ENCODE peak calls at places on chromosomes 12 and 14, in ten cellular contexts. One of them, this sample, is unnamed.

GRCh38 chr14:90508536-90509254 is 111.9 kb downstream of the CALM1 start:
- DNase-seq in HEK293T: no peak
- DNase-seq in effector memory CD4-positive, alpha-beta T cell: no peak
- DNase-seq in left cardiac atrium: no peak
- DNase-seq in hepatocyte: peak; percentile 75
- DNase-seq in activated T-helper 1 cell treated with anti-CD3 and anti-CD28 coated beads, Interleukin-2, amount 50 U/mL, for 16 hours: no peak
- DNase-seq in endodermal cell: no peak
- DNase-seq in activated CD4-positive, alpha-beta T cell treated with anti-CD3 and anti-CD28 coated beads, Interleukin-2, amount 10 ng/mL, durations not matched to agents 7 days and 5 days: no peak
- DNase-seq in bronchial epithelial cell: peak; percentile 60
- DNase-seq in fibroblast of the aortic adventitia: no peak
- DNase-seq in this sample: no peak

GRCh38 chr14:96016761-96017160 is 22.4 kb upstream of the C14orf132 start:
- DNase-seq in HEK293T: peak; percentile 38
- DNase-seq in effector memory CD4-positive, alpha-beta T cell: no peak
- DNase-seq in left cardiac atrium: no peak
- DNase-seq in hepatocyte: peak; percentile 28
- DNase-seq in activated T-helper 1 cell treated with anti-CD3 and anti-CD28 coated beads, Interleukin-2, amount 50 U/mL, for 16 hours: no peak
- DNase-seq in endodermal cell: peak; percentile 71
- DNase-seq in activated CD4-positive, alpha-beta T cell treated with anti-CD3 and anti-CD28 coated beads, Interleukin-2, amount 10 ng/mL, durations not matched to agents 7 days and 5 days: no peak
- DNase-seq in bronchial epithelial cell: no peak
- DNase-seq in fibroblast of the aortic adventitia: no peak
- DNase-seq in this sample: no peak

GRCh38 chr14:55430024-55430690 is 10.3 kb downstream of the TBPL2 start:
- DNase-seq in HEK293T: peak; percentile 44
- DNase-seq in effector memory CD4-positive, alpha-beta T cell: peak; percentile 20
- DNase-seq in left cardiac atrium: no peak
- DNase-seq in hepatocyte: peak; percentile 87
- DNase-seq in activated T-helper 1 cell treated with anti-CD3 and anti-CD28 coated beads, Interleukin-2, amount 50 U/mL, for 16 hours: no peak
- DNase-seq in endodermal cell: peak; percentile 75
- DNase-seq in activated CD4-positive, alpha-beta T cell treated with anti-CD3 and anti-CD28 coated beads, Interleukin-2, amount 10 ng/mL, durations not matched to agents 7 days and 5 days: peak; percentile 77
- DNase-seq in bronchial epithelial cell: peak; percentile 95
- DNase-seq in fibroblast of the aortic adventitia: peak; percentile 87
- DNase-seq in this sample: peak; percentile 81

GRCh38 chr12:115584156-115584555 is 693.3 kb downstream of the MED13L start:
- DNase-seq in HEK293T: no peak
- DNase-seq in effector memory CD4-positive, alpha-beta T cell: no peak
- DNase-seq in left cardiac atrium: no peak
- DNase-seq in hepatocyte: no peak
- DNase-seq in activated T-helper 1 cell treated with anti-CD3 and anti-CD28 coated beads, Interleukin-2, amount 50 U/mL, for 16 hours: no peak
- DNase-seq in endodermal cell: no peak
- DNase-seq in activated CD4-positive, alpha-beta T cell treated with anti-CD3 and anti-CD28 coated beads, Interleukin-2, amount 10 ng/mL, durations not matched to agents 7 days and 5 days: no peak
- DNase-seq in bronchial epithelial cell: peak; percentile 50
- DNase-seq in fibroblast of the aortic adventitia: peak; percentile 15
- DNase-seq in this sample: no peak

GRCh38 chr12:90908465-90908864 is 46.5 kb downstream of the CCER1 start:
- DNase-seq in HEK293T: no peak
- DNase-seq in effector memory CD4-positive, alpha-beta T cell: no peak
- DNase-seq in left cardiac atrium: no peak
- DNase-seq in hepatocyte: no peak
- DNase-seq in activated T-helper 1 cell treated with anti-CD3 and anti-CD28 coated beads, Interleukin-2, amount 50 U/mL, for 16 hours: no peak
- DNase-seq in endodermal cell: no peak
- DNase-seq in activated CD4-positive, alpha-beta T cell treated with anti-CD3 and anti-CD28 coated beads, Interleukin-2, amount 10 ng/mL, durations not matched to agents 7 days and 5 days: no peak
- DNase-seq in bronchial epithelial cell: peak; percentile 49
- DNase-seq in fibroblast of the aortic adventitia: peak; percentile 87
- DNase-seq in this sample: peak; percentile 75

GRCh38 chr14:69101331-69101826 is 51.5 kb downstream of the DCAF5 start:
- DNase-seq in HEK293T: peak; percentile 18
- DNase-seq in effector memory CD4-positive, alpha-beta T cell: no peak
- DNase-seq in left cardiac atrium: no peak
- DNase-seq in hepatocyte: peak; percentile 72
- DNase-seq in activated T-helper 1 cell treated with anti-CD3 and anti-CD28 coated beads, Interleukin-2, amount 50 U/mL, for 16 hours: no peak
- DNase-seq in endodermal cell: no peak
- DNase-seq in activated CD4-positive, alpha-beta T cell treated with anti-CD3 and anti-CD28 coated beads, Interleukin-2, amount 10 ng/mL, durations not matched to agents 7 days and 5 days: peak; percentile 23
- DNase-seq in bronchial epithelial cell: peak; percentile 90
- DNase-seq in fibroblast of the aortic adventitia: peak; percentile 94
- DNase-seq in this sample: peak; percentile 95

GRCh38 chr12:124675881-124676688 is 108.7 kb upstream of the NCOR2 start:
- DNase-seq in HEK293T: no peak
- DNase-seq in effector memory CD4-positive, alpha-beta T cell: no peak
- DNase-seq in left cardiac atrium: peak; percentile 67
- DNase-seq in hepatocyte: no peak
- DNase-seq in activated T-helper 1 cell treated with anti-CD3 and anti-CD28 coated beads, Interleukin-2, amount 50 U/mL, for 16 hours: no peak
- DNase-seq in endodermal cell: no peak
- DNase-seq in activated CD4-positive, alpha-beta T cell treated with anti-CD3 and anti-CD28 coated beads, Interleukin-2, amount 10 ng/mL, durations not matched to agents 7 days and 5 days: no peak
- DNase-seq in bronchial epithelial cell: no peak
- DNase-seq in fibroblast of the aortic adventitia: peak; percentile 56
- DNase-seq in this sample: peak; percentile 91

GRCh38 chr12:112810235-112810917 is 18.8 kb downstream of the RPH3A start:
- DNase-seq in HEK293T: no peak
- DNase-seq in effector memory CD4-positive, alpha-beta T cell: no peak
- DNase-seq in left cardiac atrium: no peak
- DNase-seq in hepatocyte: no peak
- DNase-seq in activated T-helper 1 cell treated with anti-CD3 and anti-CD28 coated beads, Interleukin-2, amount 50 U/mL, for 16 hours: no peak
- DNase-seq in endodermal cell: peak; percentile 40
- DNase-seq in activated CD4-positive, alpha-beta T cell treated with anti-CD3 and anti-CD28 coated beads, Interleukin-2, amount 10 ng/mL, durations not matched to agents 7 days and 5 days: no peak
- DNase-seq in bronchial epithelial cell: no peak
- DNase-seq in fibroblast of the aortic adventitia: no peak
- DNase-seq in this sample: no peak

GRCh38 chr12:8668441-8668840 is 5.8 kb upstream of the MFAP5 start:
- DNase-seq in HEK293T: no peak
- DNase-seq in effector memory CD4-positive, alpha-beta T cell: no peak
- DNase-seq in left cardiac atrium: no peak
- DNase-seq in hepatocyte: no peak
- DNase-seq in activated T-helper 1 cell treated with anti-CD3 and anti-CD28 coated beads, Interleukin-2, amount 50 U/mL, for 16 hours: no peak
- DNase-seq in endodermal cell: no peak
- DNase-seq in activated CD4-positive, alpha-beta T cell treated with anti-CD3 and anti-CD28 coated beads, Interleukin-2, amount 10 ng/mL, durations not matched to agents 7 days and 5 days: no peak
- DNase-seq in bronchial epithelial cell: no peak
- DNase-seq in fibroblast of the aortic adventitia: no peak
- DNase-seq in this sample: no peak

This sample was measured in GM23248.